ENCODE peak calls at places on chromosome 9, in ten cellular contexts. One of them, this sample, is unnamed.
A peak's percentile ranks its signal among the peaks of the same experiment; 100 is the strongest.

GRCh38 chr9:86141843-86142242 is 42.5 kb upstream of the GOLM1 start:
- DNase-seq in transverse colon: no peak
- DNase-seq in CD4-positive, alpha-beta T cell: no peak
- DNase-seq in uterus: no peak
- DNase-seq in SJCRH30: no peak
- DNase-seq in right atrium auricular region: no peak
- DNase-seq in CD8-positive, alpha-beta T cell: no peak
- DNase-seq in mesenchymal stem cell: no peak
- DNase-seq in CD4-positive, alpha-beta memory T cell: no peak
- DNase-seq in WERI-Rb-1: no peak
- DNase-seq in this sample: no peak

GRCh38 chr9:97982719-97983523 is at the start of gene ANP32B:
- DNase-seq in CD4-positive, alpha-beta T cell: peak; percentile 96
- DNase-seq in SJCRH30: peak; percentile 94
- DNase-seq in CD8-positive, alpha-beta T cell: peak; percentile 97
- DNase-seq in uterus: peak; percentile 91
- DNase-seq in mesenchymal stem cell: peak; percentile 86
- DNase-seq in WERI-Rb-1: peak; percentile 97
- DNase-seq in transverse colon: peak; percentile 94
- DNase-seq in CD4-positive, alpha-beta memory T cell: peak; percentile 94
- DNase-seq in right atrium auricular region: peak; percentile 87
- DNase-seq in this sample: peak; percentile 87

GRCh38 chr9:75197521-75197920 is 109.2 kb downstream of the OSTF1 start:
- DNase-seq in CD4-positive, alpha-beta memory T cell: no peak
- DNase-seq in WERI-Rb-1: no peak
- DNase-seq in transverse colon: no peak
- DNase-seq in uterus: no peak
- DNase-seq in CD4-positive, alpha-beta T cell: no peak
- DNase-seq in CD8-positive, alpha-beta T cell: no peak
- DNase-seq in right atrium auricular region: no peak
- DNase-seq in mesenchymal stem cell: no peak
- DNase-seq in SJCRH30: peak; percentile 44
- DNase-seq in this sample: no peak

GRCh38 chr9:103397868-103398600 is 402.9 kb downstream of the CYLC2 start:
- DNase-seq in WERI-Rb-1: peak; percentile 74
- DNase-seq in transverse colon: peak; percentile 25
- DNase-seq in right atrium auricular region: no peak
- DNase-seq in mesenchymal stem cell: no peak
- DNase-seq in CD4-positive, alpha-beta memory T cell: peak; percentile 13
- DNase-seq in uterus: no peak
- DNase-seq in CD8-positive, alpha-beta T cell: no peak
- DNase-seq in SJCRH30: peak; percentile 68
- DNase-seq in CD4-positive, alpha-beta T cell: no peak
- DNase-seq in this sample: no peak

GRCh38 chr9:110364451-110364850 is 26.8 kb upstream of the TXNDC8 start:
- DNase-seq in CD4-positive, alpha-beta T cell: no peak
- DNase-seq in CD4-positive, alpha-beta memory T cell: no peak
- DNase-seq in CD8-positive, alpha-beta T cell: no peak
- DNase-seq in transverse colon: no peak
- DNase-seq in uterus: no peak
- DNase-seq in mesenchymal stem cell: no peak
- DNase-seq in SJCRH30: no peak
- DNase-seq in WERI-Rb-1: no peak
- DNase-seq in right atrium auricular region: no peak
- DNase-seq in this sample: no peak

GRCh38 chr9:108786756-108787663 is 68.8 kb downstream of the ACTL7B start:
- DNase-seq in right atrium auricular region: no peak
- DNase-seq in CD8-positive, alpha-beta T cell: no peak
- DNase-seq in CD4-positive, alpha-beta memory T cell: no peak
- DNase-seq in SJCRH30: no peak
- DNase-seq in uterus: no peak
- DNase-seq in WERI-Rb-1: peak; percentile 81
- DNase-seq in mesenchymal stem cell: peak; percentile 53
- DNase-seq in CD4-positive, alpha-beta T cell: no peak
- DNase-seq in transverse colon: no peak
- DNase-seq in this sample: peak; percentile 36

GRCh38 chr9:5577225-5577624 is 51.7 kb upstream of the RIC1 start:
- DNase-seq in CD4-positive, alpha-beta memory T cell: no peak
- DNase-seq in SJCRH30: no peak
- DNase-seq in mesenchymal stem cell: no peak
- DNase-seq in transverse colon: no peak
- DNase-seq in WERI-Rb-1: no peak
- DNase-seq in CD8-positive, alpha-beta T cell: no peak
- DNase-seq in uterus: no peak
- DNase-seq in right atrium auricular region: no peak
- DNase-seq in CD4-positive, alpha-beta T cell: no peak
- DNase-seq in this sample: no peak

GRCh38 chr9:34417734-34418133 is 40.6 kb downstream of the FAM219A start:
- DNase-seq in CD4-positive, alpha-beta T cell: no peak
- DNase-seq in right atrium auricular region: no peak
- DNase-seq in transverse colon: no peak
- DNase-seq in SJCRH30: peak; percentile 36
- DNase-seq in mesenchymal stem cell: no peak
- DNase-seq in CD8-positive, alpha-beta T cell: no peak
- DNase-seq in WERI-Rb-1: no peak
- DNase-seq in uterus: no peak
- DNase-seq in CD4-positive, alpha-beta memory T cell: no peak
- DNase-seq in this sample: no peak

GRCh38 chr9:87035868-87036267 is 88.6 kb upstream of the GAS1 start:
- DNase-seq in CD8-positive, alpha-beta T cell: no peak
- DNase-seq in right atrium auricular region: no peak
- DNase-seq in WERI-Rb-1: no peak
- DNase-seq in CD4-positive, alpha-beta T cell: no peak
- DNase-seq in SJCRH30: no peak
- DNase-seq in uterus: peak; percentile 84
- DNase-seq in transverse colon: no peak
- DNase-seq in mesenchymal stem cell: no peak
- DNase-seq in CD4-positive, alpha-beta memory T cell: no peak
- DNase-seq in this sample: no peak

GRCh38 chr9:105693435-105694275 is 686 bp upstream of the TMEM38B start:
- DNase-seq in mesenchymal stem cell: no peak
- DNase-seq in CD4-positive, alpha-beta T cell: no peak
- DNase-seq in SJCRH30: peak; percentile 26
- DNase-seq in right atrium auricular region: no peak
- DNase-seq in uterus: no peak
- DNase-seq in WERI-Rb-1: no peak
- DNase-seq in CD4-positive, alpha-beta memory T cell: peak; percentile 24
- DNase-seq in CD8-positive, alpha-beta T cell: no peak
- DNase-seq in transverse colon: no peak
- DNase-seq in this sample: no peak

GRCh38 chr9:121331992-121332685 is 37.9 kb downstream of the STOM start:
- DNase-seq in CD4-positive, alpha-beta memory T cell: no peak
- DNase-seq in mesenchymal stem cell: peak; percentile 64
- DNase-seq in uterus: no peak
- DNase-seq in CD8-positive, alpha-beta T cell: no peak
- DNase-seq in WERI-Rb-1: no peak
- DNase-seq in transverse colon: no peak
- DNase-seq in SJCRH30: no peak
- DNase-seq in CD4-positive, alpha-beta T cell: no peak
- DNase-seq in right atrium auricular region: no peak
- DNase-seq in this sample: no peak

GRCh38 chr9:2859776-2860379 is 16.0 kb upstream of the PUM3 start:
- DNase-seq in mesenchymal stem cell: peak; percentile 65
- DNase-seq in transverse colon: peak; percentile 63
- DNase-seq in CD4-positive, alpha-beta T cell: peak; percentile 29
- DNase-seq in SJCRH30: peak; percentile 76
- DNase-seq in right atrium auricular region: peak; percentile 67
- DNase-seq in uterus: no peak
- DNase-seq in WERI-Rb-1: peak; percentile 74
- DNase-seq in CD8-positive, alpha-beta T cell: no peak
- DNase-seq in CD4-positive, alpha-beta memory T cell: peak; percentile 20
- DNase-seq in this sample: peak; percentile 41

GRCh38 chr9:93501406-93501805 is 48.0 kb upstream of the FAM120AOS start:
- DNase-seq in transverse colon: no peak
- DNase-seq in CD8-positive, alpha-beta T cell: peak; percentile 47
- DNase-seq in mesenchymal stem cell: peak; percentile 57
- DNase-seq in right atrium auricular region: no peak
- DNase-seq in uterus: no peak
- DNase-seq in CD4-positive, alpha-beta memory T cell: peak; percentile 34
- DNase-seq in CD4-positive, alpha-beta T cell: no peak
- DNase-seq in SJCRH30: no peak
- DNase-seq in WERI-Rb-1: no peak
- DNase-seq in this sample: peak; percentile 25

GRCh38 chr9:928363-929042 is 48.0 kb upstream of the DMRT3 start:
- DNase-seq in CD8-positive, alpha-beta T cell: no peak
- DNase-seq in CD4-positive, alpha-beta T cell: no peak
- DNase-seq in mesenchymal stem cell: no peak
- DNase-seq in CD4-positive, alpha-beta memory T cell: no peak
- DNase-seq in WERI-Rb-1: peak; percentile 58
- DNase-seq in transverse colon: peak; percentile 8
- DNase-seq in right atrium auricular region: no peak
- DNase-seq in uterus: no peak
- DNase-seq in SJCRH30: peak; percentile 46
- DNase-seq in this sample: no peak

GRCh38 chr9:100673249-100673648 is 95.4 kb downstream of the CAVIN4 start:
- DNase-seq in transverse colon: no peak
- DNase-seq in SJCRH30: no peak
- DNase-seq in CD4-positive, alpha-beta T cell: no peak
- DNase-seq in CD4-positive, alpha-beta memory T cell: no peak
- DNase-seq in WERI-Rb-1: peak; percentile 76
- DNase-seq in CD8-positive, alpha-beta T cell: no peak
- DNase-seq in mesenchymal stem cell: no peak
- DNase-seq in right atrium auricular region: no peak
- DNase-seq in uterus: no peak
- DNase-seq in this sample: no peak

GRCh38 chr9:91395106-91395552 is 28.5 kb downstream of the NFIL3 start:
- DNase-seq in uterus: no peak
- DNase-seq in SJCRH30: no peak
- DNase-seq in right atrium auricular region: no peak
- DNase-seq in WERI-Rb-1: no peak
- DNase-seq in transverse colon: no peak
- DNase-seq in CD4-positive, alpha-beta T cell: no peak
- DNase-seq in CD8-positive, alpha-beta T cell: no peak
- DNase-seq in mesenchymal stem cell: peak; percentile 91
- DNase-seq in CD4-positive, alpha-beta memory T cell: no peak
- DNase-seq in this sample: no peak

DNA sequence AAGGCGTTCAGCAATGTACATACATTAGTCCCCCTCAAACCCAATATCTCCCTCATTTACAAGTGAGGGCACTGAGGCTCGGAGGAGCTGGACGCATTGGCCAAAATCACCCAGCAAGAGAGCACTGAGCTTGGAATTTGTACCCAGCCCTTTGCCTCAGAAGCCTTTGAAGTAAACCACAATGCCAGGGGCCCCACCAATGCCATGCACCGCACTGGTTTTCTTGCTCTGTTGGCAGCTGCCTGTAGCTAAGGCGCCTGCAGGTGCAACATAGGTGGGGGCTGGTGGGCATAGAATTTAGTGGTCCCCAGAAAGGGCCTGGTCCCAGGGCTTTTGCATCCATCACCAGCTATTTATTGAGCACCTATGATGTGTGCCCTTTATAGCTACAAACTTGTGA is 37.3 kb upstream of the FUBP3 start:
- DNase-seq in transverse colon: no peak
- DNase-seq in uterus: no peak
- DNase-seq in SJCRH30: no peak
- DNase-seq in mesenchymal stem cell: no peak
- DNase-seq in CD4-positive, alpha-beta memory T cell: no peak
- DNase-seq in CD4-positive, alpha-beta T cell: no peak
- DNase-seq in WERI-Rb-1: no peak
- DNase-seq in CD8-positive, alpha-beta T cell: no peak
- DNase-seq in right atrium auricular region: no peak
- DNase-seq in this sample: no peak
- H3K27me3 ChIP-seq in transverse colon: peaks cover 64% of the 10 kb centered on the region
- H3K27me3 ChIP-seq in uterus: no peaks in the 10 kb centered on the region
- H3K27me3 ChIP-seq in SJCRH30: peaks cover 16% of the 10 kb centered on the region
- H3K27me3 ChIP-seq in mesenchymal stem cell: peaks cover 28% of the 10 kb centered on the region
- H3K27me3 ChIP-seq in CD4-positive, alpha-beta memory T cell: peaks cover 11% of the 10 kb centered on the region
- H3K27me3 ChIP-seq in CD4-positive, alpha-beta T cell: peaks cover 36% of the 10 kb centered on the region
- H3K27me3 ChIP-seq in WERI-Rb-1: no peaks in the 10 kb centered on the region
- H3K27me3 ChIP-seq in CD8-positive, alpha-beta T cell: no peaks in the 10 kb centered on the region
- H3K27me3 ChIP-seq in right atrium auricular region: no peaks in the 10 kb centered on the region
- H3K27me3 ChIP-seq in this sample: peaks cover 20% of the 10 kb centered on the region

DNA sequence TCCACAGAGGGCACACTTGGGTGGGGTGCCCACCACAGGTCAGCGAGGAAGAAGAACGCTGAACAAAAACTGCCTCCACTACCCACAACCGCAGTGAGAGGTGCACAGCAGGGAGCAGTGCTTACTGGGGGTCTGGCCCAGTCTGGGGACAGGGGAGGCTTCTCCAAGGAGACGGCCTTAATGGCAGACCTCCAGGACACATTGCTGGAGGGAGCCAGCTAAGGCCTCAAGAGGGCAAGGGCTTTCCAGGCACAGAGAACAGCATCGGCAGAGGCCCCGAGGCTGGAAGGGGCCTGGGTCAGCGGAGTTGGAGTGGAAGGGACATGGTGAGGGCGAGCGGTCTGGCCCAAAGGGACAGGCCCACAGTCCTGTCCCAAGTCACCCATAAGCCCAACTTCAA is 8.3 kb upstream of the DPM2 start:
- DNase-seq in CD4-positive, alpha-beta memory T cell: no peak
- DNase-seq in CD4-positive, alpha-beta T cell: no peak
- DNase-seq in WERI-Rb-1: no peak
- DNase-seq in right atrium auricular region: no peak
- DNase-seq in uterus: no peak
- DNase-seq in mesenchymal stem cell: no peak
- DNase-seq in CD8-positive, alpha-beta T cell: no peak
- DNase-seq in SJCRH30: no peak
- DNase-seq in transverse colon: no peak
- DNase-seq in this sample: no peak
- H3K27ac ChIP-seq in CD4-positive, alpha-beta memory T cell: no peak overlapping the region
- H3K27ac ChIP-seq in CD4-positive, alpha-beta T cell: peak overlapping the region; percentile 57
- H3K27ac ChIP-seq in WERI-Rb-1: no peak overlapping the region
- H3K27ac ChIP-seq in right atrium auricular region: peak overlapping the region; percentile 41
- H3K27ac ChIP-seq in uterus: peak overlapping the region; percentile 55
- H3K27ac ChIP-seq in mesenchymal stem cell: no peak overlapping the region
- H3K27ac ChIP-seq in CD8-positive, alpha-beta T cell: no peak overlapping the region
- H3K27ac ChIP-seq in SJCRH30: no peak overlapping the region
- H3K27ac ChIP-seq in transverse colon: no peak overlapping the region
- H3K27ac ChIP-seq in this sample: no peak overlapping the region

DNA sequence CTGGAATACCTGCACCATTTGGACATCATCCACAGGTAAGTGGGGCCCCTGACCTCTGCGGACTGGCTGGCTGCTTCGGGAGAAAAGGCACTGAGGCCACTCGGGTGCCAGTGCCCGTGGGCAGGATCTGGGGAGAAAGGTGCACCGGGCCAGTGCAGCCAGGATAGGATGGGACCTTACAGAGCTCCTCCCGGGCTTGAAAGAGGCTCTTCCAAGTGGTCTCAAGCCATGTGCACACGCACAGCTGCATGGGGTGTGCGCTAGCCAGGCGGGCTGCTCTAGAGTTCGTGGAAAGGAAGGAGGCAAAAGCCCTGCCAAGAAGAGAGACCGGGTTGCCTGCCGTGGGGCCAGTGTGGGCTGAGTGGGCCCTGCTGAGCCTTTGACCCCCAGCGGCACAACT is 13.4 kb downstream of the STKLD1 start:
- DNase-seq in transverse colon: no peak
- DNase-seq in right atrium auricular region: no peak
- DNase-seq in SJCRH30: no peak
- DNase-seq in mesenchymal stem cell: no peak
- DNase-seq in uterus: no peak
- DNase-seq in CD4-positive, alpha-beta T cell: no peak
- DNase-seq in CD4-positive, alpha-beta memory T cell: no peak
- DNase-seq in CD8-positive, alpha-beta T cell: no peak
- DNase-seq in WERI-Rb-1: no peak
- DNase-seq in this sample: no peak
- H3K27me3 ChIP-seq in transverse colon: peaks cover 15% of the 10 kb centered on the region
- H3K27me3 ChIP-seq in right atrium auricular region: no peaks in the 10 kb centered on the region
- H3K27me3 ChIP-seq in SJCRH30: peaks cover 7% of the 10 kb centered on the region
- H3K27me3 ChIP-seq in mesenchymal stem cell: peaks cover 26% of the 10 kb centered on the region
- H3K27me3 ChIP-seq in uterus: no peaks in the 10 kb centered on the region
- H3K27me3 ChIP-seq in CD4-positive, alpha-beta T cell: no peaks in the 10 kb centered on the region
- H3K27me3 ChIP-seq in CD4-positive, alpha-beta memory T cell: no peaks in the 10 kb centered on the region
- H3K27me3 ChIP-seq in CD8-positive, alpha-beta T cell: no peaks in the 10 kb centered on the region
- H3K27me3 ChIP-seq in WERI-Rb-1: no peaks in the 10 kb centered on the region
- H3K27me3 ChIP-seq in this sample: peaks cover 7% of the 10 kb centered on the region

GRCh38 chr9:94821098-94821930 is 94.8 kb downstream of the AOPEP start:
- DNase-seq in transverse colon: no peak
- DNase-seq in WERI-Rb-1: no peak
- DNase-seq in uterus: no peak
- DNase-seq in CD4-positive, alpha-beta T cell: no peak
- DNase-seq in SJCRH30: no peak
- DNase-seq in CD4-positive, alpha-beta memory T cell: no peak
- DNase-seq in right atrium auricular region: no peak
- DNase-seq in CD8-positive, alpha-beta T cell: no peak
- DNase-seq in mesenchymal stem cell: no peak
- DNase-seq in this sample: no peak
- H3K27ac ChIP-seq in transverse colon: no peak overlapping the region
- H3K27ac ChIP-seq in WERI-Rb-1: no peak overlapping the region
- H3K27ac ChIP-seq in uterus: peak overlapping the region; percentile 81
- H3K27ac ChIP-seq in CD4-positive, alpha-beta T cell: no peak overlapping the region
- H3K27ac ChIP-seq in SJCRH30: no peak overlapping the region
- H3K27ac ChIP-seq in CD4-positive, alpha-beta memory T cell: no peak overlapping the region
- H3K27ac ChIP-seq in right atrium auricular region: peak overlapping the region; percentile 60
- H3K27ac ChIP-seq in CD8-positive, alpha-beta T cell: no peak overlapping the region
- H3K27ac ChIP-seq in mesenchymal stem cell: no peak overlapping the region
- H3K27ac ChIP-seq in this sample: peak overlapping the region; percentile 44